ENCODE peak calls at places on chromosomes 16 and 17, in ten cellular contexts. F is fibroblast of lung, V is cardiac muscle cell, C is fibroblast of the conjunctiva, Q is hypothalamus, R is renal cortical epithelial cell, J is fibroblast of pulmonary artery, D is HAP-1, W is NT2/D1, N is kidney tubule cell. E is an unnamed sample.

GRCh38 chr17:12134587-12134986 is 113.9 kb downstream of the MAP2K4 start:
- DNase-seq in F (no peak), V (no peak), C (no peak), Q (no peak), R (no peak), J (no peak), D (no peak), W (no peak), N (no peak), E (no peak)

GRCh38 chr17:21213491-21214014 is 408 bp downstream of the TMEM11 start:
- DNase-seq in F (no peak), V (peak), C (no peak), Q (no peak), R (no peak), J (peak), D (peak), W (no peak), N (peak), E (no peak)

GRCh38 chr16:12089492-12090161 is 113.1 kb downstream of the SNX29 start:
- DNase-seq in F (peak), V (peak), C (peak), Q (no peak), R (peak), J (peak), D (no peak), W (no peak), N (peak), E (no peak)

GRCh38 chr17:2058521-2059124 is 3.7 kb downstream of the HIC1 start:
- DNase-seq in F (peak), V (peak), C (peak), Q (no peak), R (no peak), J (peak), D (peak), W (no peak), N (peak), E (no peak)

GRCh38 chr16:23186171-23186570 is 3.6 kb downstream of the SCNN1G start:
- DNase-seq in F (no peak), V (no peak), C (no peak), Q (no peak), R (no peak), J (no peak), D (no peak), W (no peak), N (no peak), E (no peak)

GRCh38 chr16:17590711-17591654 is 120.2 kb upstream of the XYLT1 start:
- DNase-seq in F (no peak), V (no peak), C (no peak), Q (no peak), R (no peak), J (no peak), D (no peak), W (no peak), N (no peak), E (no peak)

GRCh38 chr16:85589688-85590505 is 23.2 kb upstream of the GSE1 start:
- DNase-seq in F (no peak), V (no peak), C (no peak), Q (no peak), R (no peak), J (no peak), D (no peak), W (no peak), N (no peak), E (no peak)

GRCh38 chr17:63446981-63447687 is 1.0 kb upstream of the CYB561 start:
- DNase-seq in F (no peak), V (no peak), C (no peak), Q (no peak), R (no peak), J (peak), D (peak), W (peak), N (no peak), E (no peak)

GRCh38 chr16:85288869-85289660 is 176.8 kb upstream of the CIBAR2 start:
- DNase-seq in F (no peak), V (no peak), C (no peak), Q (no peak), R (no peak), J (no peak), D (no peak), W (no peak), N (no peak), E (no peak)

GRCh38 chr16:85507342-85507741 is 105.8 kb upstream of the GSE1 start:
- DNase-seq in F (no peak), V (no peak), C (no peak), Q (no peak), R (no peak), J (no peak), D (no peak), W (no peak), N (no peak), E (no peak)

GRCh38 chr17:7836596-7837374 is 2.8 kb downstream of the KDM6B start:
- DNase-seq in F (peak), V (peak), C (peak), Q (peak), R (peak), J (peak), D (peak), W (peak), N (peak), E (peak)

GRCh38 chr16:1859650-1860049 is 12.3 kb downstream of the MEIOB start:
- DNase-seq in F (no peak), V (no peak), C (no peak), Q (no peak), R (no peak), J (no peak), D (peak), W (no peak), N (no peak), E (no peak)

GRCh38 chr16:21169249-21169981 is 10.9 kb downstream of the LDAF1 start:
- DNase-seq in F (peak), V (no peak), C (no peak), Q (no peak), R (no peak), J (no peak), D (no peak), W (no peak), N (peak), E (no peak)

GRCh38 chr16:75789237-75789636 is 62.9 kb upstream of the CPHXL start:
- DNase-seq in F (peak), V (peak), C (peak), Q (no peak), R (peak), J (peak), D (peak), W (peak), N (peak), E (peak)

GRCh38 chr16:30621765-30622164 is 11.6 kb upstream of the ZNF689 start:
- DNase-seq in F (no peak), V (no peak), C (no peak), Q (no peak), R (no peak), J (no peak), D (no peak), W (no peak), N (no peak), E (peak)

GRCh38 chr17:41500131-41500911 is 5.1 kb downstream of the KRT13 start:
- DNase-seq in F (no peak), V (no peak), C (no peak), Q (no peak), R (peak), J (peak), D (no peak), W (no peak), N (peak), E (no peak)

GRCh38 chr17:18858567-18859245 is 775 bp downstream of the PRPSAP2 start:
- DNase-seq in F (no peak), V (no peak), C (no peak), Q (no peak), R (no peak), J (no peak), D (no peak), W (no peak), N (no peak), E (no peak)

GRCh38 chr16:81651758-81652718 is 127.1 kb upstream of the PLCG2 start:
- DNase-seq in F (no peak), V (no peak), C (no peak), Q (no peak), R (no peak), J (no peak), D (no peak), W (no peak), N (no peak), E (no peak)

GRCh38 chr17:60678118-60678444 is 430 bp downstream of the BCAS3 start:
- DNase-seq in F (no peak), V (no peak), C (no peak), Q (no peak), R (no peak), J (no peak), D (no peak), W (no peak), N (peak), E (no peak)

GRCh38 chr16:6265956-6266355 is 1066.7 kb upstream of the RBFOX1 start:
- DNase-seq in F (no peak), V (no peak), C (no peak), Q (no peak), R (no peak), J (no peak), D (no peak), W (no peak), N (no peak), E (no peak)

GRCh38 chr16:12066823-12067222 is 90.3 kb downstream of the SNX29 start:
- DNase-seq in F (no peak), V (no peak), C (no peak), Q (no peak), R (no peak), J (no peak), D (no peak), W (no peak), N (no peak), E (no peak)